ENCODE peak calls at places on chromosomes 7 and 10, in four cellular contexts. J is GM12892, X is adrenal gland, E is A549. Y is an unnamed sample.

GRCh38 chr7:54180796-54181195 is 361.4 kb upstream of the VSTM2A start:
- DNase-seq in J (no peak), X (no peak), E (no peak), Y (no peak)

GRCh38 chr7:130896898-130897514 is 163.0 kb upstream of the KLF14 start:
- DNase-seq in J (peak), X (peak), E (peak), Y (no peak)

GRCh38 chr7:102138676-102139075 is 148.0 kb upstream of the SH2B2 start:
- DNase-seq in X (no peak), J (no peak), E (no peak), Y (no peak)

GRCh38 chr7:16318989-16319915 is 102.1 kb downstream of the CRPPA start:
- DNase-seq in J (no peak), X (no peak), E (peak), Y (peak)

GRCh38 chr10:125061557-125062243 is 98.7 kb downstream of the CTBP2 start:
- DNase-seq in E (no peak), X (no peak), J (peak), Y (no peak)

GRCh38 chr10:48231178-48231577 is 43.3 kb downstream of the FRMPD2 start:
- DNase-seq in J (no peak), E (no peak), X (peak), Y (no peak)

GRCh38 chr7:11294965-11295364 is 321.3 kb downstream of the PHF14 start:
- DNase-seq in X (no peak), E (no peak), J (no peak), Y (no peak)

GRCh38 chr7:154987571-154987970 is 15.4 kb downstream of the PAXIP1 start:
- DNase-seq in J (no peak), X (no peak), E (no peak), Y (no peak)

GRCh38 chr7:47380325-47381131 is 201.4 kb downstream of the TNS3 start:
- DNase-seq in E (peak), X (no peak), J (no peak), Y (no peak)

GRCh38 chr7:76403780-76404494 is 5.6 kb downstream of the SSC4D start:
- DNase-seq in E (no peak), X (no peak), J (no peak), Y (no peak)

GRCh38 chr7:128112018-128112780 is 81.0 kb upstream of the LRRC4 start:
- DNase-seq in E (no peak), J (no peak), X (no peak), Y (no peak)

GRCh38 chr7:105602325-105603305 is 21.3 kb upstream of the EFCAB10 start:
- DNase-seq in J (no peak), E (no peak), X (no peak), Y (no peak)

GRCh38 chr7:27112361-27112760 is 9.9 kb upstream of the HOXA2 start:
- DNase-seq in E (no peak), X (no peak), J (no peak), Y (no peak)

GRCh38 chr7:27113991-27114866 is 11.7 kb upstream of the HOXA2 start:
- DNase-seq in X (no peak), J (no peak), E (peak), Y (no peak)

GRCh38 chr7:27110977-27111752 is 8.7 kb upstream of the HOXA2 start:
- DNase-seq in X (no peak), E (peak), J (no peak), Y (no peak)

GRCh38 chr7:27111753-27112277 is 9.3 kb upstream of the HOXA2 start:
- DNase-seq in E (no peak), X (no peak), J (no peak), Y (no peak)

GRCh38 chr7:27112960-27113949 is 10.8 kb upstream of the HOXA2 start:
- DNase-seq in X (peak), J (no peak), E (peak), Y (peak)
- TF ChIP-seq POLR2A in X (peak), J (no peak), E (peak), Y (peak)

GRCh38 chr7:44082541-44083207 is 344 bp upstream of the POLM start:
- DNase-seq in X (peak), J (peak), E (peak), Y (peak)
- TF ChIP-seq POLR2A in X (no peak), J (no peak), E (peak), Y (peak)

GRCh38 chr7:22359156-22359697 is 2.3 kb upstream of the RAPGEF5 start:
- DNase-seq in E (no peak), X (no peak), J (no peak), Y (no peak)
- TF ChIP-seq POLR2A in E (no peak), X (no peak), J (no peak), Y (no peak)

DNA sequence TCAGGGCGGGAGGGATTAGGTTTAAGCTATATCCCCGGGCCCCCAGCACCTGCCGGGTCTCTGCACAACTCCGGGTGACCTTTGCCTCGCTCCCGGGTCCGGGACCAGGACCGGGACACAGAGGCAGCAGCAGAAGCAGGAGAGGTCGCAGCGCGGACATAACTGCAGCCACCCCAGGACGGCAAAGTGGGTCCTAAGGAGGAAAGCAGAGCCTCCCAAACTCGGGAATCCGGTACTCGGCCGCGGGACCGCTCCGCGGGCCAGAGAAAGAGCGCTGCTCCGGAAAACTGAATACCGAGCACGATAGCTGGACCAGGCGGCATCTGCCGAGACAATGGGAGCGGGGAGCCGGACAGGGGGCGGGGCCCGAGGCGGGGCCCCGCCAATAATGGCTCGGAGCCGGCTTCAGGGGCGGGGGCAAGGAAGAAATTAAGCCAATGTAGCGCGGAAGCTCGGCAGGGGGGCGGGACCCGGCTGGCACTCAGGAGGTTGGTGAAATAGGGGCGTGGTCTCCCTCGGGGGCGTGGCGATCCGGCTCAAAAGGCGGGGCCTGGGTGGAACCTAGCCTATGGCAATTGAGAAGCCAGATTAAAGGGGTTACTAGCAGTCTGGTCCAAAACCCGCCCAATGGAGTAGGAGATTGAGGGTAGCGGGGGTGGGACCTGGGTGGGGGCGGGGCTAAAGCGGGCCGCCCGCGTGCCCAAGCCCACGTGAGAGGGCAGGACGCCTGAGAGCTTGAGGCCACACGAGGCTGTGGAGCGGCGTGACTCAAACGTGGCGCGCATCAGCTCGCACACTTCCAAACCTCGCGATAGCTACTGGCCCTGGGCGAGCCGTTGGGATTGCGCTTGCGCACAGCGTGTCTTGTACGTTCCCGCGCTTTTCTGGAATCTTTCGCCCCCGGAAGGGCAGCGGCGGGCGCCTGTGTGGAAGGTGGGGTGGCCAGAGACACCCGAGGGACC is at the start of the genes GPC2 and STAG3:
- DNase-seq in E (peak), J (peak), X (peak), Y (peak)
- TF ChIP-seq POLR2A in E (peak), J (no peak), X (no peak), Y (peak)

DNA sequence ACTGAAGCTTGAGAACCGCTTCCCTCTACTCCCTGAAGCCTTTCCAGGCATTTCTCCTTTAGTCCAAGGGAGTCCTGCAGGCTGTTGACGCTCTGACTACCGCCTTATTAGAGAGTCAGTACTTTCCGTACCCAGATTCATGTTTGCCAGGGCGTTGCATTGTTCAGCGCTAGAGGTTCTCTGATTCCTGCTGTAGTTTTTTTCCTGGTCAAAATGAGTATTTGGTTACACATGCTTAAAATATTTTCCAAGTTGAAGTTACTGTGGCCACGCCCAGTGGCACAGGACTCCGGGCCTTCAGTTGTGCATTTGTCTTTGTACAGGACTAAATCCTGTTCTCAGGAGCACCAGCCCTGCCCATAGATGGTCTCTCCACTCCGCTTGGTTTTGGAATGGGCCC is 7.9 kb downstream of the MTURN start:
- DNase-seq in J (no peak), X (no peak), E (peak), Y (peak)
- TF ChIP-seq POLR2A in J (no peak), X (no peak), E (no peak), Y (no peak)

Y was measured in H54.